ENCODE peak calls at places on chromosome 3, in five cellular contexts. One of them, this sample, is unnamed.

GRCh38 chr3:65545429-65545828 is 493.3 kb downstream of the MAGI1 start:
- DNase-seq in adrenal gland: no peak
- DNase-seq in mesenchymal stem cell: no peak
- DNase-seq in cardiac muscle cell: no peak
- DNase-seq in mesenteric fat pad: no peak
- DNase-seq in this sample: no peak

GRCh38 chr3:24519368-24520100 is 24.9 kb upstream of the THRB start:
- DNase-seq in cardiac muscle cell: no peak
- DNase-seq in mesenchymal stem cell: peak
- DNase-seq in mesenteric fat pad: no peak
- DNase-seq in adrenal gland: peak
- DNase-seq in this sample: no peak

GRCh38 chr3:64178419-64178818 is 46.8 kb downstream of the PRICKLE2 start:
- DNase-seq in mesenteric fat pad: no peak
- DNase-seq in mesenchymal stem cell: no peak
- DNase-seq in adrenal gland: no peak
- DNase-seq in cardiac muscle cell: no peak
- DNase-seq in this sample: peak

GRCh38 chr3:71171246-71171645 is 412.3 kb downstream of the FOXP1 start:
- DNase-seq in mesenteric fat pad: no peak
- DNase-seq in cardiac muscle cell: no peak
- DNase-seq in mesenchymal stem cell: no peak
- DNase-seq in adrenal gland: no peak
- DNase-seq in this sample: no peak

GRCh38 chr3:187281191-187281714 is 10.3 kb downstream of the MASP1 start:
- DNase-seq in mesenchymal stem cell: peak
- DNase-seq in cardiac muscle cell: no peak
- DNase-seq in mesenteric fat pad: no peak
- DNase-seq in adrenal gland: no peak
- DNase-seq in this sample: no peak

GRCh38 chr3:172853911-172854648 is 103.6 kb downstream of the ECT2 start:
- DNase-seq in mesenchymal stem cell: no peak
- DNase-seq in cardiac muscle cell: no peak
- DNase-seq in adrenal gland: no peak
- DNase-seq in mesenteric fat pad: no peak
- DNase-seq in this sample: no peak

GRCh38 chr3:177237206-177237605 is 39.9 kb upstream of the TBL1XR1 start:
- DNase-seq in adrenal gland: no peak
- DNase-seq in mesenteric fat pad: no peak
- DNase-seq in cardiac muscle cell: no peak
- DNase-seq in mesenchymal stem cell: no peak
- DNase-seq in this sample: no peak

GRCh38 chr3:64612082-64612860 is 75.5 kb downstream of the ADAMTS9 start:
- DNase-seq in adrenal gland: peak
- DNase-seq in mesenchymal stem cell: peak
- DNase-seq in cardiac muscle cell: peak
- DNase-seq in mesenteric fat pad: no peak
- DNase-seq in this sample: no peak

GRCh38 chr3:191641789-191642188 is 180.8 kb downstream of the PYDC2 start:
- DNase-seq in adrenal gland: no peak
- DNase-seq in cardiac muscle cell: peak
- DNase-seq in mesenteric fat pad: no peak
- DNase-seq in mesenchymal stem cell: no peak
- DNase-seq in this sample: no peak

GRCh38 chr3:189108032-189108431 is 63.7 kb upstream of the TPRG1 start:
- DNase-seq in mesenteric fat pad: no peak
- DNase-seq in mesenchymal stem cell: no peak
- DNase-seq in adrenal gland: no peak
- DNase-seq in cardiac muscle cell: peak
- DNase-seq in this sample: no peak

GRCh38 chr3:18016366-18016765 is 273.9 kb upstream of the TBC1D5 start:
- DNase-seq in adrenal gland: no peak
- DNase-seq in mesenteric fat pad: no peak
- DNase-seq in mesenchymal stem cell: no peak
- DNase-seq in cardiac muscle cell: no peak
- DNase-seq in this sample: no peak

GRCh38 chr3:193559100-193559499 is 4.4 kb upstream of the ATP13A4 start:
- DNase-seq in adrenal gland: no peak
- DNase-seq in mesenteric fat pad: no peak
- DNase-seq in mesenchymal stem cell: no peak
- DNase-seq in cardiac muscle cell: no peak
- DNase-seq in this sample: no peak

GRCh38 chr3:72384602-72385001 is 463.6 kb downstream of the SHQ1 start:
- DNase-seq in mesenteric fat pad: no peak
- DNase-seq in cardiac muscle cell: no peak
- DNase-seq in mesenchymal stem cell: no peak
- DNase-seq in adrenal gland: no peak
- DNase-seq in this sample: no peak

GRCh38 chr3:127990051-127990450 is 62.2 kb upstream of the SEC61A1 start:
- DNase-seq in adrenal gland: no peak
- DNase-seq in mesenteric fat pad: no peak
- DNase-seq in cardiac muscle cell: no peak
- DNase-seq in mesenchymal stem cell: no peak
- DNase-seq in this sample: no peak

GRCh38 chr3:30654269-30654668 is 47.9 kb downstream of the TGFBR2 start:
- DNase-seq in adrenal gland: no peak
- DNase-seq in mesenteric fat pad: no peak
- DNase-seq in mesenchymal stem cell: no peak
- DNase-seq in cardiac muscle cell: no peak
- DNase-seq in this sample: no peak

GRCh38 chr3:37712918-37713819 is 148.5 kb upstream of the CTDSPL start:
- DNase-seq in cardiac muscle cell: peak
- DNase-seq in adrenal gland: peak
- DNase-seq in mesenchymal stem cell: peak
- DNase-seq in mesenteric fat pad: no peak
- DNase-seq in this sample: no peak

GRCh38 chr3:127629462-127630403 is 748 bp downstream of the PODXL2 start:
- DNase-seq in adrenal gland: no peak
- DNase-seq in mesenteric fat pad: no peak
- DNase-seq in cardiac muscle cell: no peak
- DNase-seq in mesenchymal stem cell: no peak
- DNase-seq in this sample: no peak

GRCh38 chr3:55879901-55880331 is 392.8 kb upstream of the WNT5A start:
- DNase-seq in mesenchymal stem cell: peak
- DNase-seq in adrenal gland: no peak
- DNase-seq in cardiac muscle cell: no peak
- DNase-seq in mesenteric fat pad: no peak
- DNase-seq in this sample: no peak

GRCh38 chr3:127339943-127340861 is 52.4 kb upstream of the PRR20G start:
- DNase-seq in cardiac muscle cell: no peak
- DNase-seq in adrenal gland: no peak
- DNase-seq in mesenteric fat pad: no peak
- DNase-seq in mesenchymal stem cell: no peak
- DNase-seq in this sample: no peak

GRCh38 chr3:77055841-77056341 is 16.0 kb downstream of the ROBO2 start:
- DNase-seq in adrenal gland: no peak
- DNase-seq in mesenchymal stem cell: peak
- DNase-seq in cardiac muscle cell: no peak
- DNase-seq in mesenteric fat pad: no peak
- DNase-seq in this sample: no peak

GRCh38 chr3:175672119-175672689 is 813.1 kb downstream of the NAALADL2 start:
- DNase-seq in cardiac muscle cell: no peak
- DNase-seq in mesenchymal stem cell: peak
- DNase-seq in adrenal gland: no peak
- DNase-seq in mesenteric fat pad: no peak
- DNase-seq in this sample: peak

GRCh38 chr3:149044329-149045083 is 41.8 kb downstream of the HLTF start:
- DNase-seq in cardiac muscle cell: no peak
- DNase-seq in mesenchymal stem cell: no peak
- DNase-seq in adrenal gland: no peak
- DNase-seq in mesenteric fat pad: no peak
- DNase-seq in this sample: no peak

GRCh38 chr3:48599509-48600285 is 4.6 kb upstream of the COL7A1 start:
- DNase-seq in mesenchymal stem cell: no peak
- DNase-seq in cardiac muscle cell: no peak
- DNase-seq in mesenteric fat pad: no peak
- DNase-seq in adrenal gland: no peak
- DNase-seq in this sample: no peak

GRCh38 chr3:143274291-143274690 is 154.7 kb downstream of the CHST2 start:
- DNase-seq in adrenal gland: no peak
- DNase-seq in mesenchymal stem cell: no peak
- DNase-seq in cardiac muscle cell: no peak
- DNase-seq in mesenteric fat pad: no peak
- DNase-seq in this sample: no peak

GRCh38 chr3:10557783-10558373 is 52.5 kb upstream of the ATP2B2 start:
- DNase-seq in cardiac muscle cell: no peak
- DNase-seq in adrenal gland: peak
- DNase-seq in mesenchymal stem cell: no peak
- DNase-seq in mesenteric fat pad: peak
- DNase-seq in this sample: no peak

This sample was measured in LNCaP clone FGC.